ENCODE peak calls at places on chromosomes 2 and 18, in seven cellular contexts. V is activated T-cell treated with anti-CD3 and anti-CD28 coated beads for 48 hours, O is GM13977, H is LoVo, P is T-helper 22 cell, I is ureter, J is brain microvascular endothelial cell. F is an unnamed sample.

GRCh38 chr18:12911928-12912703 is 28.1 kb upstream of the PTPN2 start:
- DNase-seq in V (no peak), O (no peak), H (no peak), P (no peak), I (no peak), J (no peak), F (no peak)

GRCh38 chr2:37616674-37616999 is 54.8 kb downstream of the CDC42EP3 start:
- DNase-seq in V (no peak), O (no peak), H (no peak), P (no peak), I (no peak), J (no peak), F (no peak)

GRCh38 chr2:149735237-149735958 is 147.8 kb upstream of the MMADHC start:
- DNase-seq in V (no peak), O (no peak), H (no peak), P (no peak), I (no peak), J (no peak), F (no peak)

GRCh38 chr2:211930331-211930730 is 608.3 kb downstream of the ERBB4 start:
- DNase-seq in V (no peak), O (peak; percentile 9), H (no peak), P (no peak), I (no peak), J (no peak), F (no peak)

GRCh38 chr2:112644155-112644932 is 1.4 kb upstream of the SLC20A1 start:
- DNase-seq in V (no peak), O (no peak), H (peak; percentile 93), P (no peak), I (no peak), J (no peak), F (no peak)

GRCh38 chr2:240959941-240960308 is 38.5 kb upstream of the SNED1 start:
- DNase-seq in V (no peak), O (no peak), H (no peak), P (no peak), I (peak; percentile 41), J (no peak), F (peak; percentile 56)

GRCh38 chr2:118604831-118605230 is 242.6 kb downstream of the EN1 start:
- DNase-seq in V (no peak), O (no peak), H (no peak), P (no peak), I (no peak), J (no peak), F (no peak)

GRCh38 chr2:16791496-16791895 is 125.9 kb upstream of the CYRIA start:
- DNase-seq in V (no peak), O (no peak), H (no peak), P (no peak), I (no peak), J (no peak), F (no peak)

GRCh38 chr2:152336854-152337510 is 2.0 kb downstream of the FMNL2 start:
- DNase-seq in V (no peak), O (no peak), H (no peak), P (no peak), I (no peak), J (peak; percentile 48), F (peak; percentile 66)

GRCh38 chr2:230068658-230069080 is at the start of gene SLC16A14:
- DNase-seq in V (no peak), O (peak; percentile 30), H (peak; percentile 70), P (no peak), I (peak; percentile 61), J (peak; percentile 53), F (no peak)

GRCh38 chr2:21643180-21643579 is 519.4 kb downstream of the TDRD15 start:
- DNase-seq in V (no peak), O (no peak), H (no peak), P (no peak), I (no peak), J (peak; percentile 2), F (no peak)

GRCh38 chr2:99389946-99390345 is 52.8 kb downstream of the EIF5B start:
- DNase-seq in V (no peak), O (no peak), H (no peak), P (no peak), I (no peak), J (no peak), F (no peak)

GRCh38 chr2:69683170-69683971 is 39.8 kb upstream of the AAK1 start:
- DNase-seq in V (no peak), O (no peak), H (no peak), P (no peak), I (no peak), J (peak; percentile 64), F (no peak)